ENCODE peak calls at places on chromosomes 16 and 17, in nine cellular contexts. V is foreskin fibroblast, K is tibial nerve, Z is fibroblast of pulmonary artery, C is HepG2, I is heart right ventricle, Y is WERI-Rb-1, X is lung, B is HFF-Myc. O is an unnamed sample.

GRCh38 chr17:38609280-38610031 is 3.7 kb upstream of the SRCIN1 start:
- DNase-seq in V (no peak), K (no peak), Z (no peak), C (no peak), I (no peak), Y (peak), X (no peak), B (no peak), O (no peak)

GRCh38 chr16:11530171-11530940 is 56.4 kb downstream of the LITAF start:
- DNase-seq in V (peak), K (no peak), Z (peak), C (peak), I (no peak), Y (no peak), X (no peak), B (no peak), O (no peak)

GRCh38 chr17:77354721-77355455 is 214.1 kb downstream of the SEC14L1 start:
- DNase-seq in V (peak), K (no peak), Z (peak), C (peak), I (peak), Y (peak), X (peak), B (peak), O (no peak)

GRCh38 chr17:56176101-56176500 is 22.8 kb downstream of the ANKFN1 start:
- DNase-seq in V (no peak), K (no peak), Z (peak), C (no peak), I (no peak), Y (no peak), X (no peak), B (no peak), O (no peak)

GRCh38 chr16:47523342-47524006 is 62.3 kb downstream of the PHKB start:
- DNase-seq in V (no peak), K (no peak), Z (no peak), C (peak), I (no peak), Y (no peak), X (no peak), B (no peak), O (no peak)

GRCh38 chr16:972316-973002 is 1.7 kb upstream of the LMF1 start:
- DNase-seq in V (no peak), K (no peak), Z (no peak), C (peak), I (no peak), Y (no peak), X (no peak), B (no peak), O (no peak)

GRCh38 chr17:56292010-56292409 is 138.7 kb downstream of the ANKFN1 start:
- DNase-seq in V (peak), K (no peak), Z (peak), C (no peak), I (no peak), Y (no peak), X (no peak), B (no peak), O (no peak)

GRCh38 chr17:29909604-29910003 is 20.4 kb downstream of the SSH2 start:
- DNase-seq in V (no peak), K (no peak), Z (no peak), C (no peak), I (no peak), Y (no peak), X (no peak), B (no peak), O (no peak)

GRCh38 chr16:70610273-70611223 is 35.8 kb upstream of the IL34 start:
- DNase-seq in V (no peak), K (no peak), Z (no peak), C (no peak), I (peak), Y (no peak), X (no peak), B (no peak), O (no peak)

GRCh38 chr16:85536073-85536410 is 77.1 kb upstream of the GSE1 start:
- DNase-seq in V (peak), K (no peak), Z (peak), C (no peak), I (no peak), Y (no peak), X (no peak), B (no peak), O (no peak)

GRCh38 chr17:52143536-52143935 is 15.0 kb downstream of the CA10 start:
- DNase-seq in V (no peak), K (no peak), Z (no peak), C (no peak), I (no peak), Y (peak), X (no peak), B (no peak), O (no peak)

GRCh38 chr17:427891-428290 is 75.3 kb upstream of the RPH3AL start:
- DNase-seq in V (no peak), K (no peak), Z (no peak), C (no peak), I (no peak), Y (no peak), X (no peak), B (no peak), O (no peak)

GRCh38 chr17:5605452-5605851 is 21.1 kb upstream of the NLRP1 start:
- DNase-seq in V (no peak), K (no peak), Z (no peak), C (no peak), I (no peak), Y (no peak), X (no peak), B (no peak), O (no peak)

GRCh38 chr16:79169239-79169638 is 431.3 kb downstream of the MAF start:
- DNase-seq in V (no peak), K (no peak), Z (no peak), C (no peak), I (no peak), Y (no peak), X (no peak), B (no peak), O (no peak)

GRCh38 chr16:88763502-88764053 is 21.4 kb downstream of the PIEZO1 start:
- DNase-seq in V (peak), K (no peak), Z (no peak), C (peak), I (no peak), Y (no peak), X (peak), B (no peak), O (no peak)

GRCh38 chr17:28416703-28417311 is 10.8 kb upstream of the SLC46A1 start:
- DNase-seq in V (peak), K (peak), Z (peak), C (peak), I (no peak), Y (peak), X (peak), B (peak), O (no peak)

GRCh38 chr17:81418710-81419332 is 23.6 kb downstream of the BAHCC1 start:
- DNase-seq in V (peak), K (no peak), Z (no peak), C (no peak), I (no peak), Y (no peak), X (no peak), B (no peak), O (no peak)

GRCh38 chr16:56125922-56126321 is 65.4 kb upstream of the GNAO1 start:
- DNase-seq in V (no peak), K (no peak), Z (no peak), C (no peak), I (no peak), Y (no peak), X (no peak), B (no peak), O (no peak)

GRCh38 chr17:78555741-78556401 is 21.3 kb downstream of the DNAH17 start:
- DNase-seq in V (no peak), K (no peak), Z (no peak), C (no peak), I (no peak), Y (peak), X (no peak), B (no peak), O (no peak)

GRCh38 chr17:76252040-76252954 is 12.0 kb upstream of the RNF157 start:
- DNase-seq in V (peak), K (peak), Z (peak), C (peak), I (no peak), Y (no peak), X (no peak), B (no peak), O (peak)

GRCh38 chr16:88785106-88785924 is at the start of gene PIEZO1:
- DNase-seq in V (peak), K (peak), Z (peak), C (no peak), I (peak), Y (peak), X (peak), B (no peak), O (no peak)

GRCh38 chr16:87123356-87124001 is 193.7 kb downstream of the C16orf95 start:
- DNase-seq in V (no peak), K (no peak), Z (no peak), C (no peak), I (no peak), Y (no peak), X (no peak), B (no peak), O (no peak)

GRCh38 chr17:1379930-1380313 is 20.1 kb downstream of the YWHAE start:
- DNase-seq in V (no peak), K (no peak), Z (no peak), C (no peak), I (no peak), Y (no peak), X (no peak), B (no peak), O (no peak)

GRCh38 chr17:39400547-39401411 is 647 bp downstream of the FBXL20 start:
- DNase-seq in V (peak), K (peak), Z (peak), C (no peak), I (peak), Y (peak), X (no peak), B (no peak), O (no peak)

DNA sequence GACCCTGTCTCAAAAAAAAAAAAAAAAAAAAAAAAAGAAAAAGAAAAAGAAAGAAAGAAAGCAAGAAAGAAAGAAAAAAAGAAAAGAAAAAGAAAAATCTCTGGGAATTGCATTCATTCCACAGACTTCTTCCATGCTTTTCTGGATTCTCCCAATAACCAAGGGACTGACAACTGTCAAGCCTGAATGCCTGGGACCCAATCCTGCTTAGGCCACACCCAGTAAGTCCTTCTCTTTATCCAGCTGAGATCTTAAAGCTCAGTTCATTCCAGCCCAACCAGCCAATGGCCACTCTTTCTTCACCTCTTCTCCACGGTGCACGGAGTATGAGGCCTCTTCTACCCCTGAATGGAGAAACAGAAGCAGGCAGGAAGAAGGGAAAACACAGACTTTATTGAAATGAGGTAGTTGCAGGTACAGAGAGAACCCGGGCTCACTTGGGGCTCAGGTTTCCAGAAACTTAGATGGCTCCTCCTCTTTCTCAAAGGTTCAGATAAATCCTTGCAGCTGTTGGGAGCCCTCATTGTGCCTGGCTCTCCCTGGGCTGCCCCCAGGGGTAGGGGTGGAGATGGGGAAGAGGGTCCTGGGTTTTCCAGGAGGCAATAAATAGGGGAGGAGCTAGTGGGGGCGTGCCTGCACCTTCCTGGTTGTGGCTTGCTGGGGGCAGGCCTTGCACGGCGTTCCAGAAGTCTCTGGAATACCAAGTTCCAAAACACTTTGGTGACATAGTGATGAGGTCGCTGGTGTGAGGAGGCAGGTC is 2.5 kb downstream of the HOXB1 start:
- DNase-seq in V (no peak), K (no peak), Z (no peak), C (no peak), I (no peak), Y (no peak), X (no peak), B (no peak), O (no peak)
- TF ChIP-seq CTCF in V (no peak), K (no peak), Z (no peak), C (no peak), I (no peak), Y (no peak), X (no peak), B (no peak), O (no peak)

DNA sequence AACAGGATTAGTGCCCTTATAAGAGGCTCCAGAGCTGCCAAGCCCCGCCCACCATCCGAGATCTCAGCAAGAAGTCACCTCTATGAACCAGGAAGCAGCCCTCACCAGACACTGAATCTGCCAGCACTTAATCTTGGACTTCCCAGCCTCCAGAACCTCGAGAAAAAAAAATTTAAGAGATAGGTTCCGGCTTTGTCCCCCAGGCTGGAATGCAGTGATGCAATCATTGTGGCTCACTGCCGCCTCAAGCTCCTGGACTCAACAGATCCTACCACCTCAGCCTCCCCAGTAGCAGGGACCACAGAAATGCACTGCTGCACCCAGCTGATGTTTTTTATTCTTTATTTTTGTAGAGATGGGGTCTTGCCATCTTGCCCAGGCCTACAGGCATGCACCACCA is 22.5 kb upstream of the ADCY9 start:
- DNase-seq in V (no peak), K (no peak), Z (no peak), C (no peak), I (no peak), Y (no peak), X (no peak), B (no peak), O (no peak)
- H3K4me3 ChIP-seq in V (no peak), K (no peak), Z (no peak), C (no peak), I (no peak), Y (no peak), X (no peak), B (no peak), O (no peak)

GRCh38 chr17:59558039-59558438 is 7.4 kb upstream of the DHX40 start:
- DNase-seq in V (no peak), K (no peak), Z (no peak), C (no peak), I (no peak), Y (no peak), X (no peak), B (no peak), O (no peak)

GRCh38 chr17:59561042-59561441 is 4.4 kb upstream of the DHX40 start:
- DNase-seq in V (peak), K (no peak), Z (peak), C (peak), I (no peak), Y (peak), X (no peak), B (no peak), O (no peak)

DNA sequence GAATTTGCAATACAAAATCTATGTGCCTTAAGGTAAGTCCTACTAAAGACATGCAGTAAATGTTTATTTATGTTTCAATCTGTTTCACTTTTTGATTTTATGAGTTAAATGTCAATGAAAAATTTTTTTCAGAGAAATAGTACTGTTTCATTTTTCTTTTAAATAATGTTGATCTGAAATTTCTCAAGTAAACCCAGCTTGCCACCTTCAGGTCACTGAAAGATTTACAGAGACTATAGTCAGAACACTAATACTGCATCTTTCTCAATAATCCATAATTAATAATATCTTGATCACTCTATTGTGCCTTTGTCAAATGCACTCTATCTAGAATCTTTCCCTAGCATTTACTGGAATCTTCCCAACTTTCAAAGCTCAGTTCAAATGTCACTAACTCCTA is 6.5 kb upstream of the DHX40 start:
- DNase-seq in V (peak), K (no peak), Z (peak), C (peak), I (no peak), Y (no peak), X (no peak), B (no peak), O (no peak)
- TF ChIP-seq CTCF in V (peak), K (no peak), Z (peak), C (peak), I (no peak), Y (peak), X (no peak), B (no peak), O (peak)

GRCh38 chr17:8221663-8222379 is 11.4 kb upstream of the AURKB start:
- DNase-seq in V (peak), K (peak), Z (peak), C (no peak), I (peak), Y (peak), X (peak), B (peak), O (peak)
- H3K4me3 ChIP-seq in V (peak), K (peak), Z (peak), C (peak), I (peak), Y (peak), X (peak), B (peak), O (peak)

DNA sequence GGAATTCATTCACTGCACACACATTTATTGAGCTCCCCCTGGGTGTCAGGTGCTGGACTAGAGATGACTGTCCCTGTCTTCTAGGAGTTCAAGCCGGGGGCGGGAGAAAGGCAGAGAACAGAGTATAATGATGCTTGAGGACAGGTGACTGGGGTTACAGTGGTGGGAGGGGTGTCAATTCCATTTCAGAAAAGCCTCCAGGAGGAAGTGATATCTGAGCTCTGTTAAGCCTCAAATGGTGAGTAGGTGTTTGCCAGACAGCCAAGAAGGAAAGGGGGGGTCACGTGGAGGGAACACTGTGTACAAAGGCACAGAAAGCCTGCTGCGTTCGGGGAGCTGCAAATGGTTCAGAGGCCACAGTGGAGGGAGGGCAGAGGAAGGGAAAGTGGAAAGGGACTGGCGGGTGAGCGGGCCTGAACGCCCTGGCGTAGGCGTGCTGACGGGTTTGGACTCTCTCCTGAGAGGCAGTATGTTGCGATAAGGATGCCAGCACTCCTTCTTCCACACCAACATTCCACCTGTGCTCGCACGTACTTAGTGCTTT is 9.7 kb upstream of the NXPH3 start:
- DNase-seq in V (peak), K (peak), Z (peak), C (no peak), I (peak), Y (peak), X (peak), B (no peak), O (no peak)
- TF ChIP-seq CTCF in V (no peak), K (no peak), Z (no peak), C (peak), I (no peak), Y (no peak), X (no peak), B (no peak), O (no peak)

GRCh38 chr17:82657926-82658325 is 9.7 kb upstream of the WDR45B start:
- DNase-seq in V (no peak), K (no peak), Z (no peak), C (no peak), I (no peak), Y (no peak), X (no peak), B (no peak), O (no peak)

GRCh38 chr17:82658331-82658730 is 10.1 kb upstream of the WDR45B start:
- DNase-seq in V (no peak), K (no peak), Z (no peak), C (no peak), I (no peak), Y (no peak), X (no peak), B (no peak), O (no peak)

GRCh38 chr17:82659886-82660285 is 11.6 kb upstream of the WDR45B start:
- DNase-seq in V (no peak), K (no peak), Z (no peak), C (no peak), I (no peak), Y (no peak), X (no peak), B (no peak), O (no peak)

GRCh38 chr17:82656266-82656665 is 8.0 kb upstream of the WDR45B start:
- DNase-seq in V (no peak), K (no peak), Z (no peak), C (no peak), I (no peak), Y (no peak), X (no peak), B (no peak), O (no peak)

GRCh38 chr17:82658796-82659452 is 10.7 kb upstream of the WDR45B start:
- DNase-seq in V (no peak), K (no peak), Z (no peak), C (no peak), I (no peak), Y (no peak), X (no peak), B (no peak), O (no peak)
- H3K4me3 ChIP-seq in V (no peak), K (no peak), Z (no peak), C (no peak), I (no peak), Y (no peak), X (no peak), B (no peak), O (no peak)

O was measured in epithelial cell of proximal tubule.